ENCODE peak calls at places on chromosomes 16 and 17, in seven cellular contexts. P, J, M, I, S, Z and W are unnamed samples.

GRCh38 chr17:61239261-61239660 is 160.4 kb upstream of the TBX2 start:
- DNase-seq in P (no peak), J (no peak), M (no peak), I (no peak), S (no peak), Z (no peak), W (no peak)

GRCh38 chr16:88442811-88443576 is 10.1 kb upstream of the ZFPM1 start:
- DNase-seq in P (no peak), J (no peak), M (peak; percentile 76), I (peak; percentile 75), S (peak; percentile 65), Z (peak; percentile 88), W (peak; percentile 84)

GRCh38 chr17:27540300-27541105 is 84.3 kb downstream of the KSR1 start:
- DNase-seq in P (no peak), J (no peak), M (no peak), I (no peak), S (peak; percentile 95), Z (peak; percentile 91), W (no peak)

GRCh38 chr16:15788846-15789239 is 68.0 kb downstream of the MYH11 start:
- DNase-seq in P (no peak), J (no peak), M (no peak), I (no peak), S (no peak), Z (no peak), W (no peak)

GRCh38 chr16:27514806-27515205 is 34.9 kb downstream of the GTF3C1 start:
- DNase-seq in P (no peak), J (no peak), M (no peak), I (no peak), S (no peak), Z (no peak), W (no peak)

GRCh38 chr17:1035546-1036170 is 38.7 kb downstream of the TIMM22 start:
- DNase-seq in P (no peak), J (no peak), M (no peak), I (no peak), S (no peak), Z (no peak), W (no peak)

GRCh38 chr17:7897773-7898172 is 9.2 kb downstream of the CHD3 start:
- DNase-seq in P (no peak), J (peak; percentile 62), M (no peak), I (no peak), S (no peak), Z (peak; percentile 58), W (no peak)

GRCh38 chr17:50363217-50364060 is 9.5 kb downstream of the MRPL27 start:
- DNase-seq in P (no peak), J (peak; percentile 35), M (no peak), I (no peak), S (no peak), Z (no peak), W (no peak)

GRCh38 chr16:82671743-82672142 is 45.0 kb downstream of the CDH13 start:
- DNase-seq in P (no peak), J (peak; percentile 78), M (peak; percentile 20), I (no peak), S (no peak), Z (peak; percentile 56), W (peak; percentile 16)

GRCh38 chr16:10736926-10737625 is 6.6 kb upstream of the NUBP1 start:
- DNase-seq in P (no peak), J (peak; percentile 55), M (peak; percentile 60), I (peak; percentile 28), S (peak; percentile 58), Z (peak; percentile 81), W (peak; percentile 62)

GRCh38 chr17:78381601-78382168 is 3.2 kb downstream of the PGS1 start:
- DNase-seq in P (no peak), J (no peak), M (peak; percentile 41), I (peak; percentile 24), S (no peak), Z (peak; percentile 73), W (peak; percentile 68)

GRCh38 chr16:82301108-82301755 is 131.2 kb upstream of the MPHOSPH6 start:
- DNase-seq in P (no peak), J (no peak), M (no peak), I (no peak), S (no peak), Z (no peak), W (no peak)

GRCh38 chr17:1511290-1511689 is 5.1 kb downstream of the INPP5K start:
- DNase-seq in P (no peak), J (no peak), M (no peak), I (no peak), S (no peak), Z (no peak), W (no peak)

GRCh38 chr17:78146881-78147280 is 696 bp downstream of the C17orf99 start:
- DNase-seq in P (no peak), J (no peak), M (no peak), I (no peak), S (no peak), Z (no peak), W (no peak)

GRCh38 chr17:4555863-4556646 is 871 bp upstream of the MYBBP1A start:
- DNase-seq in P (no peak), J (no peak), M (no peak), I (no peak), S (no peak), Z (peak; percentile 47), W (no peak)

GRCh38 chr16:84768061-84768797 is 51.6 kb upstream of the CRISPLD2 start:
- DNase-seq in P (no peak), J (no peak), M (no peak), I (no peak), S (no peak), Z (no peak), W (no peak)

GRCh38 chr16:87318158-87318644 is 1.0 kb upstream of the C16orf95 start:
- DNase-seq in P (no peak), J (no peak), M (no peak), I (no peak), S (no peak), Z (no peak), W (no peak)

GRCh38 chr16:11484691-11485258 is 101.9 kb downstream of the LITAF start:
- DNase-seq in P (no peak), J (no peak), M (no peak), I (no peak), S (no peak), Z (no peak), W (no peak)

GRCh38 chr17:77320046-77320445 is 179.3 kb downstream of the SEC14L1 start:
- DNase-seq in P (no peak), J (peak; percentile 95), M (no peak), I (no peak), S (peak; percentile 70), Z (peak; percentile 49), W (peak; percentile 46)

GRCh38 chr16:4376126-4376819 is 4.6 kb downstream of the VASN start:
- DNase-seq in P (no peak), J (no peak), M (no peak), I (no peak), S (peak; percentile 92), Z (peak; percentile 75), W (no peak)

GRCh38 chr17:4136373-4136772 is 6.5 kb downstream of the ZZEF1 start:
- DNase-seq in P (no peak), J (no peak), M (no peak), I (no peak), S (no peak), Z (peak; percentile 81), W (no peak)

GRCh38 chr17:79388556-79389295 is 222.1 kb downstream of the RBFOX3 start:
- DNase-seq in P (no peak), J (peak; percentile 4), M (no peak), I (no peak), S (no peak), Z (peak; percentile 57), W (no peak)

GRCh38 chr17:38604479-38605229 is 1.1 kb downstream of the SRCIN1 start:
- DNase-seq in P (no peak), J (no peak), M (no peak), I (no peak), S (no peak), Z (no peak), W (no peak)

GRCh38 chr16:47728229-47728628 is 267.1 kb downstream of the PHKB start:
- DNase-seq in P (no peak), J (no peak), M (no peak), I (no peak), S (no peak), Z (no peak), W (no peak)

GRCh38 chr16:787978-788398 is at the start of gene RPUSD1:
- DNase-seq in P (no peak), J (no peak), M (no peak), I (no peak), S (no peak), Z (peak; percentile 49), W (no peak)

GRCh38 chr16:28587386-28587785 is 9.5 kb downstream of the SULT1A2 start:
- DNase-seq in P (no peak), J (no peak), M (no peak), I (no peak), S (no peak), Z (no peak), W (no peak)

GRCh38 chr16:30185683-30186421 is 2.5 kb downstream of the CORO1A start:
- DNase-seq in P (no peak), J (no peak), M (peak; percentile 71), I (peak; percentile 66), S (peak; percentile 23), Z (peak; percentile 94), W (peak; percentile 92)

GRCh38 chr17:48426019-48426418 is 4.0 kb downstream of the SKAP1 start:
- DNase-seq in P (no peak), J (no peak), M (no peak), I (no peak), S (no peak), Z (no peak), W (no peak)

GRCh38 chr16:80526418-80527061 is 14.3 kb upstream of the DYNLRB2 start:
- DNase-seq in P (no peak), J (peak; percentile 48), M (peak; percentile 42), I (peak; percentile 24), S (peak; percentile 37), Z (peak; percentile 74), W (peak; percentile 46)

GRCh38 chr16:28166394-28167208 is 45.2 kb downstream of the XPO6 start:
- DNase-seq in P (no peak), J (no peak), M (no peak), I (no peak), S (no peak), Z (no peak), W (no peak)

GRCh38 chr17:50218071-50218759 is 16.8 kb upstream of the COL1A1 start:
- DNase-seq in P (no peak), J (no peak), M (no peak), I (no peak), S (no peak), Z (no peak), W (no peak)

GRCh38 chr17:15966183-15966878 is 21.4 kb downstream of the ADORA2B start:
- DNase-seq in P (no peak), J (no peak), M (no peak), I (no peak), S (no peak), Z (no peak), W (no peak)

GRCh38 chr17:2181206-2181983 is 122.2 kb downstream of the SMG6 start:
- DNase-seq in P (no peak), J (no peak), M (no peak), I (no peak), S (peak; percentile 93), Z (no peak), W (no peak)

GRCh38 chr17:41792835-41793748 is 6.6 kb upstream of the JUP start:
- DNase-seq in P (no peak), J (no peak), M (no peak), I (no peak), S (peak; percentile 54), Z (peak; percentile 89), W (no peak)

GRCh38 chr17:45123076-45123770 is 9.1 kb downstream of the PLCD3 start:
- DNase-seq in P (no peak), J (no peak), M (no peak), I (no peak), S (no peak), Z (no peak), W (no peak)